ENCODE peak calls at places on chromosomes 3 and 15, in six cellular contexts. One of them, this sample, is unnamed.

GRCh38 chr15:96626936-96627577 is 296.6 kb downstream of the NR2F2 start:
- DNase-seq in colonic mucosa: no peak
- DNase-seq in cardiac muscle cell: peak; percentile 52
- DNase-seq in left lung: peak; percentile 72
- DNase-seq in right cardiac atrium: peak; percentile 31
- DNase-seq in hepatocyte: no peak
- DNase-seq in this sample: no peak

GRCh38 chr3:53122255-53122932 is 7.8 kb downstream of the RFT1 start:
- DNase-seq in colonic mucosa: no peak
- DNase-seq in cardiac muscle cell: no peak
- DNase-seq in left lung: no peak
- DNase-seq in right cardiac atrium: no peak
- DNase-seq in hepatocyte: no peak
- DNase-seq in this sample: no peak

GRCh38 chr3:29759443-29760033 is 478.7 kb downstream of the RBMS3 start:
- DNase-seq in colonic mucosa: no peak
- DNase-seq in cardiac muscle cell: no peak
- DNase-seq in left lung: no peak
- DNase-seq in right cardiac atrium: peak; percentile 28
- DNase-seq in hepatocyte: peak; percentile 8
- DNase-seq in this sample: no peak

GRCh38 chr3:64935995-64936394 is 248.2 kb upstream of the ADAMTS9 start:
- DNase-seq in colonic mucosa: no peak
- DNase-seq in cardiac muscle cell: no peak
- DNase-seq in left lung: no peak
- DNase-seq in right cardiac atrium: no peak
- DNase-seq in hepatocyte: no peak
- DNase-seq in this sample: no peak

GRCh38 chr3:188154758-188155574 is 1.0 kb downstream of the LPP start:
- DNase-seq in colonic mucosa: no peak
- DNase-seq in cardiac muscle cell: no peak
- DNase-seq in left lung: no peak
- DNase-seq in right cardiac atrium: no peak
- DNase-seq in hepatocyte: no peak
- DNase-seq in this sample: no peak

GRCh38 chr15:46848704-46849103 is 868.6 kb upstream of the SEMA6D start:
- DNase-seq in colonic mucosa: no peak
- DNase-seq in cardiac muscle cell: no peak
- DNase-seq in left lung: peak; percentile 11
- DNase-seq in right cardiac atrium: no peak
- DNase-seq in hepatocyte: no peak
- DNase-seq in this sample: no peak

GRCh38 chr15:61830536-61831330 is 229.5 kb downstream of the VPS13C start:
- DNase-seq in colonic mucosa: no peak
- DNase-seq in cardiac muscle cell: no peak
- DNase-seq in left lung: no peak
- DNase-seq in right cardiac atrium: no peak
- DNase-seq in hepatocyte: no peak
- DNase-seq in this sample: no peak

GRCh38 chr3:141279074-141279945 is 47.7 kb downstream of the PXYLP1 start:
- DNase-seq in colonic mucosa: no peak
- DNase-seq in cardiac muscle cell: peak; percentile 27
- DNase-seq in left lung: no peak
- DNase-seq in right cardiac atrium: no peak
- DNase-seq in hepatocyte: no peak
- DNase-seq in this sample: no peak

GRCh38 chr15:59268199-59268979 is 61.7 kb downstream of the LDHAL6B start:
- DNase-seq in colonic mucosa: no peak
- DNase-seq in cardiac muscle cell: no peak
- DNase-seq in left lung: no peak
- DNase-seq in right cardiac atrium: no peak
- DNase-seq in hepatocyte: no peak
- DNase-seq in this sample: no peak

GRCh38 chr3:195181781-195182469 is 89.0 kb downstream of the XXYLT1 start:
- DNase-seq in colonic mucosa: no peak
- DNase-seq in cardiac muscle cell: no peak
- DNase-seq in left lung: no peak
- DNase-seq in right cardiac atrium: no peak
- DNase-seq in hepatocyte: no peak
- DNase-seq in this sample: no peak

GRCh38 chr3:82521657-82522056 is 760.2 kb upstream of the GBE1 start:
- DNase-seq in colonic mucosa: no peak
- DNase-seq in cardiac muscle cell: no peak
- DNase-seq in left lung: no peak
- DNase-seq in right cardiac atrium: no peak
- DNase-seq in hepatocyte: no peak
- DNase-seq in this sample: no peak

GRCh38 chr15:73754461-73754860 is 1.3 kb upstream of the INSYN1 start:
- DNase-seq in colonic mucosa: no peak
- DNase-seq in cardiac muscle cell: no peak
- DNase-seq in left lung: no peak
- DNase-seq in right cardiac atrium: no peak
- DNase-seq in hepatocyte: no peak
- DNase-seq in this sample: no peak

GRCh38 chr3:52038227-52038626 is 18.1 kb downstream of the DUSP7 start:
- DNase-seq in colonic mucosa: no peak
- DNase-seq in cardiac muscle cell: no peak
- DNase-seq in left lung: no peak
- DNase-seq in right cardiac atrium: no peak
- DNase-seq in hepatocyte: no peak
- DNase-seq in this sample: no peak

GRCh38 chr3:48125026-48125704 is 63.1 kb downstream of the CDC25A start:
- DNase-seq in colonic mucosa: no peak
- DNase-seq in cardiac muscle cell: no peak
- DNase-seq in left lung: no peak
- DNase-seq in right cardiac atrium: no peak
- DNase-seq in hepatocyte: no peak
- DNase-seq in this sample: no peak

GRCh38 chr15:37394402-37395099 is 294.2 kb upstream of the MEIS2 start:
- DNase-seq in colonic mucosa: no peak
- DNase-seq in cardiac muscle cell: peak; percentile 22
- DNase-seq in left lung: no peak
- DNase-seq in right cardiac atrium: no peak
- DNase-seq in hepatocyte: no peak
- DNase-seq in this sample: no peak

GRCh38 chr15:49902791-49903481 is 216.1 kb downstream of the ATP8B4 start:
- DNase-seq in colonic mucosa: no peak
- DNase-seq in cardiac muscle cell: no peak
- DNase-seq in left lung: no peak
- DNase-seq in right cardiac atrium: no peak
- DNase-seq in hepatocyte: no peak
- DNase-seq in this sample: no peak

GRCh38 chr15:45183511-45183910 is 4.3 kb downstream of the SHF start:
- DNase-seq in colonic mucosa: no peak
- DNase-seq in cardiac muscle cell: no peak
- DNase-seq in left lung: no peak
- DNase-seq in right cardiac atrium: no peak
- DNase-seq in hepatocyte: no peak
- DNase-seq in this sample: no peak

GRCh38 chr15:31248263-31248662 is 78.4 kb upstream of the KLF13 start:
- DNase-seq in colonic mucosa: no peak
- DNase-seq in cardiac muscle cell: no peak
- DNase-seq in left lung: no peak
- DNase-seq in right cardiac atrium: no peak
- DNase-seq in hepatocyte: no peak
- DNase-seq in this sample: no peak

GRCh38 chr15:49044761-49045571 is 1.3 kb downstream of the SECISBP2L start:
- DNase-seq in colonic mucosa: no peak
- DNase-seq in cardiac muscle cell: no peak
- DNase-seq in left lung: no peak
- DNase-seq in right cardiac atrium: no peak
- DNase-seq in hepatocyte: no peak
- DNase-seq in this sample: no peak

GRCh38 chr3:10192953-10193691 is 28.4 kb downstream of the IRAK2 start:
- DNase-seq in colonic mucosa: peak; percentile 46
- DNase-seq in cardiac muscle cell: no peak
- DNase-seq in left lung: no peak
- DNase-seq in right cardiac atrium: peak; percentile 19
- DNase-seq in hepatocyte: peak; percentile 39
- DNase-seq in this sample: peak; percentile 58
- H3K4me1 ChIP-seq in colonic mucosa: peaks cover 38% of the 10 kb centered on the region
- H3K4me1 ChIP-seq in cardiac muscle cell: peaks cover 16% of the 10 kb centered on the region
- H3K4me1 ChIP-seq in left lung: peaks cover 44% of the 10 kb centered on the region
- H3K4me1 ChIP-seq in right cardiac atrium: peaks cover 18% of the 10 kb centered on the region
- H3K4me1 ChIP-seq in hepatocyte: peaks cover 35% of the 10 kb centered on the region
- H3K4me1 ChIP-seq in this sample: peaks cover 83% of the 10 kb centered on the region

GRCh38 chr3:57582470-57583168 is 14.5 kb downstream of the ARF4 start:
- DNase-seq in colonic mucosa: peak; percentile 53
- DNase-seq in cardiac muscle cell: no peak
- DNase-seq in left lung: no peak
- DNase-seq in right cardiac atrium: no peak
- DNase-seq in hepatocyte: peak; percentile 16
- DNase-seq in this sample: no peak
- H3K4me1 ChIP-seq in colonic mucosa: no peaks in the 10 kb centered on the region
- H3K4me1 ChIP-seq in cardiac muscle cell: peaks cover 10% of the 10 kb centered on the region
- H3K4me1 ChIP-seq in left lung: peaks cover 10% of the 10 kb centered on the region
- H3K4me1 ChIP-seq in right cardiac atrium: peaks cover 3% of the 10 kb centered on the region
- H3K4me1 ChIP-seq in hepatocyte: peaks cover 39% of the 10 kb centered on the region
- H3K4me1 ChIP-seq in this sample: no peaks in the 10 kb centered on the region

DNA sequence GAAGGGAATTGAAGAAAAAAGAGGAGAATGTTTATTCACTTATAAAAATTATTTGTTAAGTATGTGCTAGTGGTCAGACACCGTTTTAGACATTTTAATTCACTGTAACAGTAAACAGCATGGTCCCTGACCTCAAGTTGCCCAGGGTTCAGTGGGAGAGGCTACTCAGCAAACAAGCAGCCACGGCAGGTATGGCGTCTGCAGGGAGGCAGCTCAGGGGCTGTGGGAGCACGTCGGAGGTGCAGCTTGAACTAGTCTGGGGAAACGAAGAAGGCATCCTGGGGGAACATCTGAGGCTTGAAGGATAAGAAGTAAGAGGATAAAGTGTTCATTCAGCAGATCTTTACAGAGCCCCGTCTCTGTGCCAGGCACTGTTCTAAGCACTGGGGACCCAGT is 66.0 kb downstream of the CRTC3 start:
- DNase-seq in colonic mucosa: no peak
- DNase-seq in cardiac muscle cell: no peak
- DNase-seq in left lung: no peak
- DNase-seq in right cardiac atrium: no peak
- DNase-seq in hepatocyte: no peak
- DNase-seq in this sample: no peak
- H3K4me1 ChIP-seq in colonic mucosa: peaks cover 25% of the 10 kb centered on the region
- H3K4me1 ChIP-seq in cardiac muscle cell: no peaks in the 10 kb centered on the region
- H3K4me1 ChIP-seq in left lung: peaks cover 31% of the 10 kb centered on the region
- H3K4me1 ChIP-seq in right cardiac atrium: peaks cover 22% of the 10 kb centered on the region
- H3K4me1 ChIP-seq in hepatocyte: no peaks in the 10 kb centered on the region
- H3K4me1 ChIP-seq in this sample: peaks cover 84% of the 10 kb centered on the region

GRCh38 chr3:56790016-56790950 is 11.5 kb downstream of the ARHGEF3 start:
- DNase-seq in colonic mucosa: no peak
- DNase-seq in cardiac muscle cell: no peak
- DNase-seq in left lung: no peak
- DNase-seq in right cardiac atrium: no peak
- DNase-seq in hepatocyte: no peak
- DNase-seq in this sample: peak; percentile 43

GRCh38 chr3:56787258-56787777 is 14.4 kb downstream of the ARHGEF3 start:
- DNase-seq in colonic mucosa: no peak
- DNase-seq in cardiac muscle cell: no peak
- DNase-seq in left lung: no peak
- DNase-seq in right cardiac atrium: no peak
- DNase-seq in hepatocyte: no peak
- DNase-seq in this sample: no peak

GRCh38 chr3:56785499-56785898 is 16.2 kb downstream of the ARHGEF3 start:
- DNase-seq in colonic mucosa: no peak
- DNase-seq in cardiac muscle cell: no peak
- DNase-seq in left lung: no peak
- DNase-seq in right cardiac atrium: no peak
- DNase-seq in hepatocyte: no peak
- DNase-seq in this sample: no peak

GRCh38 chr3:56788506-56788905 is 13.2 kb downstream of the ARHGEF3 start:
- DNase-seq in colonic mucosa: no peak
- DNase-seq in cardiac muscle cell: no peak
- DNase-seq in left lung: no peak
- DNase-seq in right cardiac atrium: no peak
- DNase-seq in hepatocyte: no peak
- DNase-seq in this sample: no peak

DNA sequence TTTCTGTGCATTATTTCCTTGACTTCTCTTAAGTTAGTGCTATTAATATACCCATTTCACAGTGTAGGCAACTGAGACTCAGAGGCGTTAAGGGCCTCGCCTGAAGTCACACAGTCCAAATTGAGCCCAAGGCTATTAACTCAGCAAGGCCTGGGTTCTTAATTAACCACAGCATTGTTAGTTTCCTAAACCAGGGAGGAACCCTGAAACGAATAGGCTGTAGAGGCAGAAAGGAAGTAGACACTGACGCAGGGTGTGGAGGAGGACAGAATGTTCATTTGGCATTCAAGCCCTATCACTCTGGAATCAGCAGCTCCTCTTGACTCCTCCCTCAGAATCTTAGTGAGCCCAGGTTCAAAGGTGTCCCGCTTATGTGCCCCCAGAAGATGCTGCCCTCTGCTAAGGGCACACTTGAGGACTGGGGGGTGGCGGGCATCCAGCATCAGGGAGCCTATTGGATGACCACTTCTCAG is 13.9 kb downstream of the ARHGEF3 start:
- DNase-seq in colonic mucosa: no peak
- DNase-seq in cardiac muscle cell: no peak
- DNase-seq in left lung: no peak
- DNase-seq in right cardiac atrium: no peak
- DNase-seq in hepatocyte: no peak
- DNase-seq in this sample: peak; percentile 34
- H3K4me1 ChIP-seq in colonic mucosa: peaks cover 16% of the 10 kb centered on the region
- H3K4me1 ChIP-seq in cardiac muscle cell: peaks cover 12% of the 10 kb centered on the region
- H3K4me1 ChIP-seq in left lung: peaks cover 23% of the 10 kb centered on the region
- H3K4me1 ChIP-seq in right cardiac atrium: peaks cover 31% of the 10 kb centered on the region
- H3K4me1 ChIP-seq in hepatocyte: peaks cover 19% of the 10 kb centered on the region
- H3K4me1 ChIP-seq in this sample: peaks cover 98% of the 10 kb centered on the region

GRCh38 chr3:100045696-100046095 is 68.6 kb downstream of the FILIP1L start:
- DNase-seq in colonic mucosa: peak; percentile 44
- DNase-seq in cardiac muscle cell: no peak
- DNase-seq in left lung: peak; percentile 53
- DNase-seq in right cardiac atrium: peak; percentile 62
- DNase-seq in hepatocyte: peak; percentile 53
- DNase-seq in this sample: no peak

GRCh38 chr3:100047455-100048141 is 66.7 kb downstream of the FILIP1L start:
- DNase-seq in colonic mucosa: peak; percentile 33
- DNase-seq in cardiac muscle cell: no peak
- DNase-seq in left lung: no peak
- DNase-seq in right cardiac atrium: no peak
- DNase-seq in hepatocyte: peak; percentile 54
- DNase-seq in this sample: no peak

GRCh38 chr3:100044369-100044768 is 69.9 kb downstream of the FILIP1L start:
- DNase-seq in colonic mucosa: no peak
- DNase-seq in cardiac muscle cell: no peak
- DNase-seq in left lung: no peak
- DNase-seq in right cardiac atrium: no peak
- DNase-seq in hepatocyte: no peak
- DNase-seq in this sample: no peak

GRCh38 chr3:100046986-100047385 is 67.3 kb downstream of the FILIP1L start:
- DNase-seq in colonic mucosa: no peak
- DNase-seq in cardiac muscle cell: no peak
- DNase-seq in left lung: no peak
- DNase-seq in right cardiac atrium: no peak
- DNase-seq in hepatocyte: no peak
- DNase-seq in this sample: no peak

DNA sequence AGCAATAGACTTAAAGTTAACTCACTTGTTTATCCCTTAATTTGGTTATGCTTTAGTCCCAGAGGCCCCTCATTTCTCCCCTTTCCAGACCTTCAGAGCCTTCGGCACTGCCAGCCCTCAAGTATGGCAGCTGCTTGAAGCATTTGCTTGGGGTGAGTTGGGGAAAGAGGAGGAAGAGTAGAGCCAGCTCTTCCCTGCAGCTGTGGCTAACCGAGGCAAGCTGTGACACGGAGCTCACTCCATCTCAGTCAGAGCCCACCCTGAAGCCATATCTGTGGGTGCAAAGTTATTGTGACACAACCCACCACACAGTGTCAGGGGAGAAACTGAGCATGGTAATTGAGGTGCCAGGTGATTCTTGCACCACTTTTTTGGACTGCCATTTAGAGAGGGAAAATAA is 66.1 kb downstream of the FILIP1L start:
- DNase-seq in colonic mucosa: no peak
- DNase-seq in cardiac muscle cell: no peak
- DNase-seq in left lung: no peak
- DNase-seq in right cardiac atrium: no peak
- DNase-seq in hepatocyte: no peak
- DNase-seq in this sample: no peak
- H3K4me1 ChIP-seq in colonic mucosa: no peaks in the 10 kb centered on the region
- H3K4me1 ChIP-seq in cardiac muscle cell: no peaks in the 10 kb centered on the region
- H3K4me1 ChIP-seq in left lung: peaks cover 11% of the 10 kb centered on the region
- H3K4me1 ChIP-seq in right cardiac atrium: peaks cover 8% of the 10 kb centered on the region
- H3K4me1 ChIP-seq in hepatocyte: peaks cover 36% of the 10 kb centered on the region
- H3K4me1 ChIP-seq in this sample: no peaks in the 10 kb centered on the region